ENCODE peak calls at places on chromosomes 6 and 20, in five cellular contexts. One of them, this sample, is unnamed.

GRCh38 chr6:156899532-156899931 is 122.4 kb downstream of the ARID1B start:
- DNase-seq in effector memory CD4-positive, alpha-beta T cell: no peak
- DNase-seq in neural progenitor cell: no peak
- DNase-seq in aorta: no peak
- DNase-seq in NT2/D1: no peak
- DNase-seq in this sample: no peak

GRCh38 chr6:6639572-6639971 is 51.1 kb downstream of the LY86 start:
- DNase-seq in effector memory CD4-positive, alpha-beta T cell: no peak
- DNase-seq in neural progenitor cell: no peak
- DNase-seq in aorta: no peak
- DNase-seq in NT2/D1: no peak
- DNase-seq in this sample: no peak

GRCh38 chr20:22402990-22403859 is 181.1 kb downstream of the FOXA2 start:
- DNase-seq in effector memory CD4-positive, alpha-beta T cell: no peak
- DNase-seq in neural progenitor cell: peak; percentile 68
- DNase-seq in aorta: no peak
- DNase-seq in NT2/D1: no peak
- DNase-seq in this sample: no peak

GRCh38 chr20:38223743-38224100 is 36.8 kb downstream of the KIAA1755 start:
- DNase-seq in effector memory CD4-positive, alpha-beta T cell: no peak
- DNase-seq in neural progenitor cell: no peak
- DNase-seq in aorta: no peak
- DNase-seq in NT2/D1: no peak
- DNase-seq in this sample: no peak

GRCh38 chr20:1186367-1186991 is 1.7 kb upstream of the TMEM74B start:
- DNase-seq in effector memory CD4-positive, alpha-beta T cell: no peak
- DNase-seq in neural progenitor cell: no peak
- DNase-seq in aorta: no peak
- DNase-seq in NT2/D1: no peak
- DNase-seq in this sample: no peak

GRCh38 chr20:63643499-63643898 is 9.7 kb downstream of the STMN3 start:
- DNase-seq in effector memory CD4-positive, alpha-beta T cell: no peak
- DNase-seq in neural progenitor cell: no peak
- DNase-seq in aorta: no peak
- DNase-seq in NT2/D1: no peak
- DNase-seq in this sample: no peak

GRCh38 chr6:143059616-143060353 is 904 bp upstream of the AIG1 start:
- DNase-seq in effector memory CD4-positive, alpha-beta T cell: no peak
- DNase-seq in neural progenitor cell: no peak
- DNase-seq in aorta: no peak
- DNase-seq in NT2/D1: no peak
- DNase-seq in this sample: peak; percentile 52

GRCh38 chr20:52569201-52569600 is 377.6 kb upstream of the ZFP64 start:
- DNase-seq in effector memory CD4-positive, alpha-beta T cell: no peak
- DNase-seq in neural progenitor cell: no peak
- DNase-seq in aorta: no peak
- DNase-seq in NT2/D1: no peak
- DNase-seq in this sample: no peak

GRCh38 chr6:134816780-134817179 is 133.1 kb downstream of the ALDH8A1 start:
- DNase-seq in effector memory CD4-positive, alpha-beta T cell: no peak
- DNase-seq in neural progenitor cell: no peak
- DNase-seq in aorta: no peak
- DNase-seq in NT2/D1: no peak
- DNase-seq in this sample: no peak

GRCh38 chr6:43347444-43347843 is 22.0 kb downstream of the ZNF318 start:
- DNase-seq in effector memory CD4-positive, alpha-beta T cell: no peak
- DNase-seq in neural progenitor cell: no peak
- DNase-seq in aorta: no peak
- DNase-seq in NT2/D1: no peak
- DNase-seq in this sample: no peak

GRCh38 chr6:129893513-129894098 is 32.5 kb upstream of the TMEM244 start:
- DNase-seq in effector memory CD4-positive, alpha-beta T cell: no peak
- DNase-seq in neural progenitor cell: no peak
- DNase-seq in aorta: no peak
- DNase-seq in NT2/D1: no peak
- DNase-seq in this sample: no peak

GRCh38 chr20:45445805-45446562 is 23.6 kb upstream of the WFDC2 start:
- DNase-seq in effector memory CD4-positive, alpha-beta T cell: no peak
- DNase-seq in neural progenitor cell: peak; percentile 32
- DNase-seq in aorta: no peak
- DNase-seq in NT2/D1: no peak
- DNase-seq in this sample: no peak

GRCh38 chr20:5127204-5127858 is 523 bp downstream of the CDS2 start:
- DNase-seq in effector memory CD4-positive, alpha-beta T cell: peak; percentile 62
- DNase-seq in neural progenitor cell: no peak
- DNase-seq in aorta: peak; percentile 80
- DNase-seq in NT2/D1: peak; percentile 25
- DNase-seq in this sample: peak; percentile 66

GRCh38 chr20:61817575-61817974 is 248.1 kb downstream of the TAF4 start:
- DNase-seq in effector memory CD4-positive, alpha-beta T cell: no peak
- DNase-seq in neural progenitor cell: no peak
- DNase-seq in aorta: peak; percentile 11
- DNase-seq in NT2/D1: no peak
- DNase-seq in this sample: no peak

GRCh38 chr20:25685276-25686080 is 11.2 kb downstream of the ZNF337 start:
- DNase-seq in effector memory CD4-positive, alpha-beta T cell: no peak
- DNase-seq in neural progenitor cell: no peak
- DNase-seq in aorta: no peak
- DNase-seq in NT2/D1: no peak
- DNase-seq in this sample: no peak

GRCh38 chr20:36018208-36018988 is 50.0 kb downstream of the CNBD2 start:
- DNase-seq in effector memory CD4-positive, alpha-beta T cell: no peak
- DNase-seq in neural progenitor cell: no peak
- DNase-seq in aorta: no peak
- DNase-seq in NT2/D1: no peak
- DNase-seq in this sample: no peak

GRCh38 chr20:58677808-58678207 is 14.8 kb upstream of the NPEPL1 start:
- DNase-seq in effector memory CD4-positive, alpha-beta T cell: no peak
- DNase-seq in neural progenitor cell: no peak
- DNase-seq in aorta: no peak
- DNase-seq in NT2/D1: no peak
- DNase-seq in this sample: no peak

GRCh38 chr6:25743868-25744267 is 10.7 kb upstream of the SLC17A4 start:
- DNase-seq in effector memory CD4-positive, alpha-beta T cell: no peak
- DNase-seq in neural progenitor cell: no peak
- DNase-seq in aorta: no peak
- DNase-seq in NT2/D1: no peak
- DNase-seq in this sample: no peak

GRCh38 chr20:62766716-62767115 is 29.6 kb upstream of the MRGBP start:
- DNase-seq in effector memory CD4-positive, alpha-beta T cell: no peak
- DNase-seq in neural progenitor cell: no peak
- DNase-seq in aorta: peak; percentile 41
- DNase-seq in NT2/D1: no peak
- DNase-seq in this sample: no peak

GRCh38 chr20:10537850-10538480 is 102.9 kb downstream of the SLX4IP start:
- DNase-seq in effector memory CD4-positive, alpha-beta T cell: no peak
- DNase-seq in neural progenitor cell: no peak
- DNase-seq in aorta: no peak
- DNase-seq in NT2/D1: no peak
- DNase-seq in this sample: no peak

GRCh38 chr20:48128436-48128835 is 343.2 kb upstream of the SULF2 start:
- DNase-seq in effector memory CD4-positive, alpha-beta T cell: no peak
- DNase-seq in neural progenitor cell: no peak
- DNase-seq in aorta: no peak
- DNase-seq in NT2/D1: no peak
- DNase-seq in this sample: no peak

GRCh38 chr20:17995967-17996819 is 27.4 kb downstream of the MGME1 start:
- DNase-seq in effector memory CD4-positive, alpha-beta T cell: no peak
- DNase-seq in neural progenitor cell: peak; percentile 55
- DNase-seq in aorta: no peak
- DNase-seq in NT2/D1: peak; percentile 20
- DNase-seq in this sample: peak; percentile 11

GRCh38 chr20:38001981-38002380 is 31.3 kb downstream of the TTI1 start:
- DNase-seq in effector memory CD4-positive, alpha-beta T cell: no peak
- DNase-seq in neural progenitor cell: no peak
- DNase-seq in aorta: no peak
- DNase-seq in NT2/D1: no peak
- DNase-seq in this sample: no peak

GRCh38 chr6:89724981-89725380 is 86.4 kb upstream of the LYRM2 start:
- DNase-seq in effector memory CD4-positive, alpha-beta T cell: no peak
- DNase-seq in neural progenitor cell: no peak
- DNase-seq in aorta: no peak
- DNase-seq in NT2/D1: no peak
- DNase-seq in this sample: no peak

GRCh38 chr6:41713161-41713649 is 22.2 kb downstream of the TFEB start:
- DNase-seq in effector memory CD4-positive, alpha-beta T cell: no peak
- DNase-seq in neural progenitor cell: no peak
- DNase-seq in aorta: peak; percentile 65
- DNase-seq in NT2/D1: no peak
- DNase-seq in this sample: no peak
- H3K4me1 ChIP-seq in effector memory CD4-positive, alpha-beta T cell: peaks cover 3% of the 10 kb centered on the region
- H3K4me1 ChIP-seq in neural progenitor cell: no peaks in the 10 kb centered on the region
- H3K4me1 ChIP-seq in aorta: peaks cover 3% of the 10 kb centered on the region
- H3K4me1 ChIP-seq in NT2/D1: peaks cover 18% of the 10 kb centered on the region
- H3K4me1 ChIP-seq in this sample: peaks cover 19% of the 10 kb centered on the region

GRCh38 chr20:49483706-49484101 is 1.2 kb upstream of the KCNB1 start:
- DNase-seq in effector memory CD4-positive, alpha-beta T cell: no peak
- DNase-seq in neural progenitor cell: peak; percentile 56
- DNase-seq in aorta: no peak
- DNase-seq in NT2/D1: no peak
- DNase-seq in this sample: no peak

GRCh38 chr20:49481116-49481515 is 1.4 kb downstream of the KCNB1 start:
- DNase-seq in effector memory CD4-positive, alpha-beta T cell: no peak
- DNase-seq in neural progenitor cell: no peak
- DNase-seq in aorta: no peak
- DNase-seq in NT2/D1: no peak
- DNase-seq in this sample: no peak

GRCh38 chr20:49483018-49483705 is 694 bp upstream of the KCNB1 start:
- DNase-seq in effector memory CD4-positive, alpha-beta T cell: no peak
- DNase-seq in neural progenitor cell: peak; percentile 69
- DNase-seq in aorta: no peak
- DNase-seq in NT2/D1: no peak
- DNase-seq in this sample: no peak

GRCh38 chr20:49482173-49482572 is 295 bp downstream of the KCNB1 start:
- DNase-seq in effector memory CD4-positive, alpha-beta T cell: no peak
- DNase-seq in neural progenitor cell: peak; percentile 13
- DNase-seq in aorta: no peak
- DNase-seq in NT2/D1: no peak
- DNase-seq in this sample: no peak

GRCh38 chr20:49482621-49483017 is at the start of gene KCNB1:
- DNase-seq in effector memory CD4-positive, alpha-beta T cell: no peak
- DNase-seq in neural progenitor cell: peak; percentile 96
- DNase-seq in aorta: peak; percentile 65
- DNase-seq in NT2/D1: peak; percentile 81
- DNase-seq in this sample: peak; percentile 22
- H3K4me3 ChIP-seq in effector memory CD4-positive, alpha-beta T cell: no peak within 1 kb of the TSS
- H3K4me3 ChIP-seq in neural progenitor cell: peak within 1 kb of the TSS; percentile 77
- H3K4me3 ChIP-seq in aorta: no peak within 1 kb of the TSS
- H3K4me3 ChIP-seq in NT2/D1: peak within 1 kb of the TSS; percentile 49
- H3K4me3 ChIP-seq in this sample: no peak within 1 kb of the TSS

DNA sequence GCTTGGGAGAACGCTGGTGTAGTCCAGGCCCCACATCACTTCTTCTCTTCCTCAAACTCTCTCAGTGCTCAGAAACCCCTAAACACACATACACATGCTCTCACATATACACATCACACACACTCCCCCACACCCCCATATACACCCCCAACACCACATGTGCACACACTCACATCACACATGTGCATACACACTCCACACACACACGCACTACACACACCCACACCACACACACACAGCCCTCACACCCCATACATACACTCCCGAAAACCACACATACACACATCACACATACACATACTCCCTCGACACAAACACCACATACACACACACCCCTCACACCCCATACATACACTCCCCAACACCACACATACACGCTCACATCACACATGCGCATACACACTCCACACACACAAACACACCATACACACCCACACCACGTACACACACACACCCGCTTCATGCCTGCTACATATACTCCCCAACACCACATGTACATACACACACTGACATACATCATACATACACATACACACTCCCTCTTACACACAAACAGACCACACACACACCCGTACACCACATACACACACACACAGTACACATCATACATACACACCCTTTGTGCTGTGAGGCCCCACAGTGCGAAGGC is 110.3 kb upstream of the TMEM170B start:
- DNase-seq in effector memory CD4-positive, alpha-beta T cell: no peak
- DNase-seq in neural progenitor cell: no peak
- DNase-seq in aorta: no peak
- DNase-seq in NT2/D1: no peak
- DNase-seq in this sample: no peak
- H3K4me1 ChIP-seq in effector memory CD4-positive, alpha-beta T cell: no peaks in the 10 kb centered on the region
- H3K4me1 ChIP-seq in neural progenitor cell: peaks cover 28% of the 10 kb centered on the region
- H3K4me1 ChIP-seq in aorta: peaks cover 4% of the 10 kb centered on the region
- H3K4me1 ChIP-seq in NT2/D1: peaks cover 12% of the 10 kb centered on the region
- H3K4me1 ChIP-seq in this sample: peaks cover 4% of the 10 kb centered on the region

DNA sequence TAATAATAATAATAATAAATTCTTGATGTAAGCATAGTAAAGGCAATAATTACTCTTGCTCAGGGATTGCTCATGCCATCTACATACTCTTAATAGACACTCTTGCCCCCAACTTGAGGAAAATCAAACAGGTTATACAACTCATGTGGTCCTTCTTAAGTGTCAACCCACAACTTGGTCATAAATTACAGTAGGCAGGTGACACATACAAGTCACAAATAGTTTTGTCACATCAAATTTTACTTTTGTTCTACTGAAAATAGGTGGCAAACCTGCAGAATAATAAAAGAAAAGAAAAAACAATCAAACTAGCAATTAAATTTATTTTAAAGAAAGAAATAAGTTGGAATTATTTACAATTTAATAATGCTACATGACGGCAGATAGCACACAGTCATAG is 1.6 kb downstream of the ME1 start:
- DNase-seq in effector memory CD4-positive, alpha-beta T cell: no peak
- DNase-seq in neural progenitor cell: no peak
- DNase-seq in aorta: no peak
- DNase-seq in NT2/D1: no peak
- DNase-seq in this sample: no peak
- H3K4me3 ChIP-seq in effector memory CD4-positive, alpha-beta T cell: no peak overlapping the region
- H3K4me3 ChIP-seq in neural progenitor cell: no peak overlapping the region
- H3K4me3 ChIP-seq in aorta: no peak overlapping the region
- H3K4me3 ChIP-seq in NT2/D1: no peak overlapping the region
- H3K4me3 ChIP-seq in this sample: no peak overlapping the region

GRCh38 chr20:33840759-33841438 is 29.8 kb downstream of the CHMP4B start:
- DNase-seq in effector memory CD4-positive, alpha-beta T cell: no peak
- DNase-seq in neural progenitor cell: no peak
- DNase-seq in aorta: no peak
- DNase-seq in NT2/D1: no peak
- DNase-seq in this sample: no peak
- H3K4me1 ChIP-seq in effector memory CD4-positive, alpha-beta T cell: peaks cover 35% of the 10 kb centered on the region
- H3K4me1 ChIP-seq in neural progenitor cell: peaks cover 7% of the 10 kb centered on the region
- H3K4me1 ChIP-seq in aorta: no peaks in the 10 kb centered on the region
- H3K4me1 ChIP-seq in NT2/D1: peaks cover 5% of the 10 kb centered on the region
- H3K4me1 ChIP-seq in this sample: peaks cover 62% of the 10 kb centered on the region

GRCh38 chr6:87926687-87927086 is 121.0 kb upstream of the SPACA1 start:
- DNase-seq in effector memory CD4-positive, alpha-beta T cell: no peak
- DNase-seq in neural progenitor cell: no peak
- DNase-seq in aorta: no peak
- DNase-seq in NT2/D1: no peak
- DNase-seq in this sample: no peak

GRCh38 chr6:87923389-87924050 is 124.1 kb upstream of the SPACA1 start:
- DNase-seq in effector memory CD4-positive, alpha-beta T cell: no peak
- DNase-seq in neural progenitor cell: no peak
- DNase-seq in aorta: no peak
- DNase-seq in NT2/D1: no peak
- DNase-seq in this sample: no peak

GRCh38 chr6:87925373-87926060 is 122.1 kb upstream of the SPACA1 start:
- DNase-seq in effector memory CD4-positive, alpha-beta T cell: no peak
- DNase-seq in neural progenitor cell: no peak
- DNase-seq in aorta: no peak
- DNase-seq in NT2/D1: no peak
- DNase-seq in this sample: no peak

GRCh38 chr6:87922947-87923330 is 124.7 kb upstream of the SPACA1 start:
- DNase-seq in effector memory CD4-positive, alpha-beta T cell: no peak
- DNase-seq in neural progenitor cell: no peak
- DNase-seq in aorta: no peak
- DNase-seq in NT2/D1: no peak
- DNase-seq in this sample: no peak

GRCh38 chr6:87926072-87926471 is 121.6 kb upstream of the SPACA1 start:
- DNase-seq in effector memory CD4-positive, alpha-beta T cell: no peak
- DNase-seq in neural progenitor cell: no peak
- DNase-seq in aorta: no peak
- DNase-seq in NT2/D1: no peak
- DNase-seq in this sample: no peak
- H3K4me3 ChIP-seq in effector memory CD4-positive, alpha-beta T cell: no peak overlapping the region
- H3K4me3 ChIP-seq in neural progenitor cell: no peak overlapping the region
- H3K4me3 ChIP-seq in aorta: no peak overlapping the region
- H3K4me3 ChIP-seq in NT2/D1: no peak overlapping the region
- H3K4me3 ChIP-seq in this sample: no peak overlapping the region

This sample was measured in CD8-positive, alpha-beta T cell.